ENCODE peak calls at places on chromosomes 3 and 15, in seven cellular contexts. N is brain microvascular endothelial cell, W is right lobe of liver, S is tibial nerve, O is heart left ventricle, F is endothelial cell of umbilical vein, U is uterus. P is an unnamed sample.

GRCh38 chr3:109188726-109189125 is 52.2 kb downstream of the C3orf85 start:
- DNase-seq in N (no peak), W (no peak), S (no peak), O (no peak), F (no peak), U (no peak), P (no peak)

GRCh38 chr3:108940166-108940565 is 13.5 kb downstream of the GUCA1C start:
- DNase-seq in N (no peak), W (no peak), S (no peak), O (no peak), F (no peak), U (no peak), P (no peak)

GRCh38 chr3:53257465-53257864 is 1.6 kb upstream of the TKT start:
- DNase-seq in N (no peak), W (no peak), S (no peak), O (no peak), F (no peak), U (no peak), P (no peak)

GRCh38 chr15:37777006-37777405 is 157.4 kb upstream of the TMCO5A start:
- DNase-seq in N (no peak), W (no peak), S (no peak), O (no peak), F (no peak), U (no peak), P (no peak)

GRCh38 chr15:25786040-25786439 is 77.1 kb downstream of the ATP10A start:
- DNase-seq in N (no peak), W (peak), S (no peak), O (no peak), F (no peak), U (no peak), P (no peak)

GRCh38 chr15:74264081-74264501 is 28.0 kb downstream of the CCDC33 start:
- DNase-seq in N (no peak), W (no peak), S (no peak), O (no peak), F (no peak), U (no peak), P (no peak)

GRCh38 chr15:31758126-31758525 is 272.2 kb upstream of the CHRNA7 start:
- DNase-seq in N (peak), W (peak), S (peak), O (peak), F (peak), U (no peak), P (peak)

GRCh38 chr15:72758195-72758594 is 25.4 kb downstream of the ADPGK start:
- DNase-seq in N (peak), W (no peak), S (no peak), O (no peak), F (peak), U (no peak), P (peak)

GRCh38 chr3:118772036-118773030 is 262.3 kb downstream of the IGSF11 start:
- DNase-seq in N (no peak), W (no peak), S (no peak), O (no peak), F (no peak), U (no peak), P (no peak)

GRCh38 chr3:196994056-196994455 is 25.4 kb upstream of the PIGZ start:
- DNase-seq in N (no peak), W (peak), S (no peak), O (peak), F (no peak), U (no peak), P (no peak)

GRCh38 chr3:150114873-150115570 is 144.3 kb upstream of the PFN2 start:
- DNase-seq in N (peak), W (no peak), S (no peak), O (no peak), F (no peak), U (no peak), P (peak)

GRCh38 chr3:45640091-45640507 is 45.5 kb downstream of the LIMD1 start:
- DNase-seq in N (no peak), W (no peak), S (no peak), O (no peak), F (peak), U (no peak), P (no peak)

GRCh38 chr3:72335458-72336050 is 512.7 kb downstream of the SHQ1 start:
- DNase-seq in N (no peak), W (no peak), S (no peak), O (no peak), F (no peak), U (peak), P (peak)

GRCh38 chr3:144663456-144664063 is 691.9 kb downstream of the DIPK2A start:
- DNase-seq in N (no peak), W (no peak), S (no peak), O (no peak), F (no peak), U (no peak), P (no peak)

GRCh38 chr15:77024273-77025065 is 29.5 kb downstream of the PSTPIP1 start:
- DNase-seq in N (no peak), W (peak), S (peak), O (peak), F (peak), U (peak), P (peak)

GRCh38 chr15:31273258-31273941 is 53.2 kb upstream of the KLF13 start:
- DNase-seq in N (no peak), W (no peak), S (no peak), O (no peak), F (no peak), U (peak), P (no peak)

GRCh38 chr3:113532698-113533533 is 561 bp downstream of the SIDT1 start:
- DNase-seq in N (no peak), W (peak), S (no peak), O (no peak), F (peak), U (no peak), P (peak)

GRCh38 chr3:158097571-158098553 is 8.4 kb downstream of the SHOX2 start:
- DNase-seq in N (peak), W (peak), S (no peak), O (peak), F (peak), U (no peak), P (peak)

GRCh38 chr15:74191798-74192197 is 10.8 kb downstream of the STRA6 start:
- DNase-seq in N (no peak), W (no peak), S (no peak), O (no peak), F (no peak), U (no peak), P (no peak)

GRCh38 chr15:85639752-85640381 is 154.9 kb downstream of the KLHL25 start:
- DNase-seq in N (peak), W (no peak), S (no peak), O (no peak), F (no peak), U (no peak), P (peak)

GRCh38 chr15:99333981-99334380 is 82.7 kb downstream of the LRRC28 start:
- DNase-seq in N (no peak), W (no peak), S (no peak), O (no peak), F (peak), U (no peak), P (no peak)

GRCh38 chr3:142087676-142088075 is 61.7 kb downstream of the TFDP2 start:
- DNase-seq in N (peak), W (no peak), S (no peak), O (no peak), F (no peak), U (no peak), P (peak)

GRCh38 chr3:183781246-183781645 is 44.1 kb downstream of the MAP6D1 start:
- DNase-seq in N (no peak), W (no peak), S (no peak), O (no peak), F (no peak), U (no peak), P (no peak)

GRCh38 chr3:55923626-55924025 is 436.5 kb upstream of the WNT5A start:
- DNase-seq in N (no peak), W (no peak), S (no peak), O (no peak), F (no peak), U (no peak), P (no peak)

GRCh38 chr3:105806361-105806760 is 62.5 kb downstream of the CBLB start:
- DNase-seq in N (no peak), W (no peak), S (no peak), O (peak), F (peak), U (no peak), P (peak)

GRCh38 chr3:54564374-54564925 is 363.4 kb downstream of the LRTM1 start:
- DNase-seq in N (no peak), W (no peak), S (no peak), O (no peak), F (no peak), U (no peak), P (no peak)

GRCh38 chr3:50390523-50391177 is 31.3 kb upstream of the TMEM115 start:
- DNase-seq in N (no peak), W (peak), S (no peak), O (peak), F (peak), U (no peak), P (no peak)

GRCh38 chr3:165638066-165638465 is 199.2 kb downstream of the BCHE start:
- DNase-seq in N (no peak), W (no peak), S (no peak), O (no peak), F (no peak), U (no peak), P (peak)

GRCh38 chr3:51544011-51544775 is 5.7 kb downstream of the RAD54L2 start:
- DNase-seq in N (no peak), W (no peak), S (no peak), O (no peak), F (peak), U (no peak), P (peak)

GRCh38 chr3:179653777-179654117 is 907 bp downstream of the USP13 start:
- DNase-seq in N (peak), W (no peak), S (no peak), O (no peak), F (no peak), U (no peak), P (no peak)

GRCh38 chr3:144687862-144688261 is 716.2 kb downstream of the DIPK2A start:
- DNase-seq in N (no peak), W (no peak), S (no peak), O (no peak), F (no peak), U (no peak), P (peak)

GRCh38 chr3:53141468-53141840 is 11.2 kb upstream of the RFT1 start:
- DNase-seq in N (no peak), W (no peak), S (no peak), O (no peak), F (no peak), U (no peak), P (no peak)

GRCh38 chr15:62244762-62245161 is 79.7 kb upstream of the C2CD4B start:
- DNase-seq in N (no peak), W (no peak), S (no peak), O (no peak), F (no peak), U (no peak), P (no peak)

GRCh38 chr3:127753898-127754410 is 68.4 kb downstream of the MGLL start:
- DNase-seq in N (no peak), W (peak), S (no peak), O (no peak), F (no peak), U (no peak), P (no peak)

GRCh38 chr3:158802399-158803023 is 657 bp downstream of the MFSD1 start:
- DNase-seq in N (no peak), W (no peak), S (no peak), O (no peak), F (no peak), U (no peak), P (no peak)

GRCh38 chr15:29040367-29040745 is 154.6 kb downstream of the APBA2 start:
- DNase-seq in N (peak), W (no peak), S (no peak), O (no peak), F (no peak), U (no peak), P (peak)

GRCh38 chr3:89098964-89099585 is 8.3 kb upstream of the EPHA3 start:
- DNase-seq in N (peak), W (no peak), S (no peak), O (no peak), F (peak), U (no peak), P (peak)

GRCh38 chr3:12352253-12352652 is 63.4 kb downstream of the PPARG start:
- DNase-seq in N (no peak), W (no peak), S (no peak), O (no peak), F (no peak), U (no peak), P (peak)
- H3K4me3 ChIP-seq in N (no peak), W (no peak), S (no peak), O (no peak), F (no peak), U (no peak), P (no peak)

GRCh38 chr3:69936266-69936665 is 63.3 kb upstream of the SAMMSON start:
- DNase-seq in N (no peak), W (no peak), S (no peak), O (no peak), F (no peak), U (no peak), P (no peak)
- TF ChIP-seq CTCF in N (no peak), W (no peak), S (no peak), O (no peak), F (no peak), U (no peak), P (no peak)

GRCh38 chr15:92627014-92627413 is 28.6 kb downstream of the FAM174B start:
- DNase-seq in N (no peak), W (no peak), S (no peak), O (no peak), F (no peak), U (no peak), P (no peak)

GRCh38 chr15:92625297-92625980 is 30.1 kb downstream of the FAM174B start:
- DNase-seq in N (peak), W (no peak), S (no peak), O (no peak), F (peak), U (no peak), P (peak)

GRCh38 chr15:92623435-92623834 is 32.1 kb downstream of the FAM174B start:
- DNase-seq in N (no peak), W (no peak), S (no peak), O (no peak), F (no peak), U (no peak), P (no peak)

GRCh38 chr15:92621972-92622533 is 33.5 kb downstream of the FAM174B start:
- DNase-seq in N (no peak), W (no peak), S (no peak), O (no peak), F (no peak), U (no peak), P (no peak)

GRCh38 chr15:92624401-92624991 is 31.1 kb downstream of the FAM174B start:
- DNase-seq in N (no peak), W (no peak), S (peak), O (peak), F (peak), U (peak), P (peak)
- H3K4me3 ChIP-seq in N (no peak), W (no peak), S (no peak), O (no peak), F (no peak), U (no peak), P (no peak)

GRCh38 chr3:16427309-16427965 is 86.1 kb downstream of the RFTN1 start:
- DNase-seq in N (peak), W (no peak), S (no peak), O (peak), F (no peak), U (peak), P (peak)

GRCh38 chr3:16430717-16431630 is 82.5 kb downstream of the RFTN1 start:
- DNase-seq in N (no peak), W (no peak), S (no peak), O (no peak), F (no peak), U (no peak), P (no peak)

GRCh38 chr3:16426665-16427064 is 86.8 kb downstream of the RFTN1 start:
- DNase-seq in N (no peak), W (no peak), S (no peak), O (no peak), F (no peak), U (no peak), P (peak)

GRCh38 chr3:16425398-16426057 is 88.0 kb downstream of the RFTN1 start:
- DNase-seq in N (no peak), W (no peak), S (no peak), O (no peak), F (no peak), U (no peak), P (no peak)

DNA sequence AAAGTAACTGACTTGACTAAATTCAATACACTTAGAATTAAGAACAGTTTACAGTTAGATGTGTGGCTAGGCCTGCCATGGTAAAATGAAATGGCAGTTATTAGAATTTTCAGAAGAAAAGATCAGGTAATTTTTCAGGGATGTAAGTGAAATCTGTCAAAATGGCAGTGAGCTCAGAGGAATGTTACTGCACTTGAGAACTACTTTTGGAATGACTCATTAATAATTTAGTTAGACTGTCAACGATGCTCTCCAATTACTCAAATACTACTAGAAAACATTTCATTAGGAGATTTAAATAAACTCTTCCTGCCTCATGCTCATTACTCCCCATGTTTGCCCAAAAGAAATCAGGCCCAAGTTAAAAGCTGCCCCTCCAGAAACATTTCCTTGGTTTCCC is 84.4 kb downstream of the RFTN1 start:
- DNase-seq in N (no peak), W (no peak), S (no peak), O (no peak), F (no peak), U (no peak), P (peak)
- TF ChIP-seq CTCF in N (no peak), W (no peak), S (no peak), O (no peak), F (no peak), U (no peak), P (no peak)

GRCh38 chr3:195549931-195550519 is 6.9 kb upstream of the PPP1R2 start:
- DNase-seq in N (no peak), W (no peak), S (no peak), O (no peak), F (peak), U (no peak), P (no peak)
- H3K4me3 ChIP-seq in N (no peak), W (no peak), S (no peak), O (no peak), F (no peak), U (no peak), P (no peak)

DNA sequence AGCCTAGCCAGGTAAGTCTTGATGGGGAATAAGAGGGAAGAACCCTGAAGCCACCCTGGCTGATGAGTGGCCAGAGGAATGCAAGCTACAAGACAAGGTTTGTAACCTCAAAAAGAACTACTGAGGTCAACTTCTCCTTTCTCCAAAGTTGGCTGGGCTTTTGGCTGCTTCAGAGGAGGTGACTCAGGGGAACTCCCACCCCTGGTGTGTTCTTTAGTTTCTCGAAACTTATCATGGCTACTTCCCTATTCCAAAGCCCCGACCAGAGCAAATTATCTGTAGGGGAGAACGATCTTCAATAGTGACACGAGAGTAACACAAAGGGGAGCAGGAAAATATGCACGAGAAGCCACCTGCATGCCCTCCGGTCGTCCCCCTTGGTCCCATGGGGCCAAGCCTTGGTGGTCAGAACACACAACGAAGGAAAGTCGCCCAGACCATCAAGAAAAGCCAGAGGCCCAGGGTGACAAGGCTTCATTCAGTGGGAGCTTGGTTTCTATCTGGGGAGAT is 6.5 kb upstream of the BCL2A1 start:
- DNase-seq in N (no peak), W (no peak), S (no peak), O (no peak), F (no peak), U (no peak), P (no peak)
- TF ChIP-seq CTCF in N (no peak), W (no peak), S (no peak), O (no peak), F (no peak), U (no peak), P (no peak)

P was measured in cardiac fibroblast.